ENCODE peak calls at places on chromosomes 6 and 20, in seven cellular contexts. S, R, E, H, V, F and Z are unnamed samples. For H3K27me3 and H3K36me3, the result is how much of the 10 kb centered on the place peaks cover.

GRCh38 chr20:3606021-3606420 is 57.2 kb downstream of the GFRA4 start:
- DNase-seq in F (no peak), R (peak), S (no peak), E (peak), V (no peak), H (peak), Z (no peak)

GRCh38 chr6:46996860-46997641 is 45.1 kb downstream of the ADGRF1 start:
- DNase-seq in H (no peak), V (no peak), E (no peak), F (no peak), S (no peak), R (no peak), Z (no peak)

GRCh38 chr6:38512211-38512610 is 127.5 kb downstream of the BTBD9 start:
- DNase-seq in R (peak), F (no peak), E (no peak), S (no peak), V (no peak), H (no peak), Z (no peak)

GRCh38 chr6:108501559-108501958 is 59.2 kb upstream of the FOXO3 start:
- DNase-seq in R (peak), S (no peak), V (no peak), F (no peak), E (peak), H (peak), Z (peak)

GRCh38 chr6:40791004-40791403 is 203.8 kb upstream of the LRFN2 start:
- DNase-seq in H (no peak), F (no peak), V (no peak), E (no peak), R (peak), S (no peak), Z (no peak)

GRCh38 chr6:82906951-82907350 is 158.7 kb downstream of the UBE3D start:
- DNase-seq in H (peak), S (no peak), R (peak), E (peak), V (no peak), F (no peak), Z (peak)

GRCh38 chr6:135209803-135210202 is 28.7 kb downstream of the MYB start:
- DNase-seq in F (no peak), E (no peak), V (no peak), S (no peak), R (no peak), H (no peak), Z (no peak)

GRCh38 chr6:4017058-4017457 is 61.9 kb downstream of the FAM217A start:
- DNase-seq in F (no peak), S (no peak), R (no peak), V (no peak), E (no peak), H (no peak), Z (no peak)

GRCh38 chr6:2186516-2186915 is 58.9 kb downstream of the GMDS start:
- DNase-seq in E (no peak), V (no peak), R (no peak), S (no peak), F (no peak), H (no peak), Z (no peak)

GRCh38 chr6:125279961-125280360 is 21.8 kb downstream of the HDDC2 start:
- DNase-seq in H (no peak), R (no peak), E (no peak), S (no peak), V (no peak), F (no peak), Z (no peak)

GRCh38 chr6:15586528-15586927 is 76.3 kb downstream of the DTNBP1 start:
- DNase-seq in R (peak), H (no peak), V (no peak), E (no peak), S (no peak), F (no peak), Z (no peak)

GRCh38 chr6:137512768-137513605 is 18.8 kb upstream of the OLIG3 start:
- DNase-seq in R (no peak), S (peak), V (no peak), E (no peak), F (no peak), H (no peak), Z (no peak)

GRCh38 chr6:33164176-33164575 is 28.1 kb downstream of the COL11A2 start:
- DNase-seq in R (no peak), V (no peak), F (peak), S (no peak), E (no peak), H (no peak), Z (no peak)

GRCh38 chr6:34890526-34890910 is 1.5 kb downstream of the ANKS1A start:
- DNase-seq in E (no peak), V (no peak), F (no peak), H (no peak), S (no peak), R (no peak), Z (no peak)

GRCh38 chr6:43497129-43497396 is 13.1 kb downstream of the LRRC73 start:
- DNase-seq in E (no peak), V (no peak), S (no peak), R (no peak), F (no peak), H (no peak), Z (no peak)

GRCh38 chr6:169146536-169146935 is 107.1 kb downstream of the THBS2 start:
- DNase-seq in S (no peak), F (no peak), H (peak), V (no peak), R (no peak), E (no peak), Z (no peak)

GRCh38 chr6:169145991-169146501 is 107.6 kb downstream of the THBS2 start:
- DNase-seq in E (peak), R (peak), F (no peak), S (no peak), H (peak), V (peak), Z (no peak)

GRCh38 chr6:169144356-169144755 is 109.3 kb downstream of the THBS2 start:
- DNase-seq in F (no peak), H (no peak), E (no peak), R (no peak), S (no peak), V (no peak), Z (no peak)

GRCh38 chr6:169141706-169142705 is 111.6 kb downstream of the THBS2 start:
- DNase-seq in V (no peak), F (no peak), R (peak), H (no peak), S (no peak), E (peak), Z (no peak)

DNA sequence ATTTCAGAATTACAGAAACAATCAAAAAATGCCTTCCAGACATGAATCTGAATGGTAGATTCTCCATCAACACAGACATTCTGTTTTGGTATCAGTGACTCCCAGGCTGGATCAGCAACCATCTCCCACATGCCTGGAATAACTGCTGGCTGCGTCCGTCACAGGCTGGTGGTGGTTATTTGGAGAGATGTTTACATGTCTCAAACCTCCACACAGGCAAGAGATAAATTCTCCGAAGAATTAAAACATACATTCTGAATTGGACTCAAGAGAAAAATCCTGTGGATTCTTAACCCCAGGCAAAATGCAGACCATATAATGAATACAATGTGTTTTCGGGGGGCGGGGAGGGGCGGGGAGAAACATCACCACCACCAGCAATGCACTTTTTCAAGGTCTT is 108.2 kb downstream of the THBS2 start:
- DNase-seq in E (peak), H (no peak), V (no peak), F (no peak), R (no peak), S (no peak), Z (no peak)
- H3K27me3 ChIP-seq in E (under half), H (under half), V (under half), F (under half), R (under half), S (under half), Z (under half)

DNA sequence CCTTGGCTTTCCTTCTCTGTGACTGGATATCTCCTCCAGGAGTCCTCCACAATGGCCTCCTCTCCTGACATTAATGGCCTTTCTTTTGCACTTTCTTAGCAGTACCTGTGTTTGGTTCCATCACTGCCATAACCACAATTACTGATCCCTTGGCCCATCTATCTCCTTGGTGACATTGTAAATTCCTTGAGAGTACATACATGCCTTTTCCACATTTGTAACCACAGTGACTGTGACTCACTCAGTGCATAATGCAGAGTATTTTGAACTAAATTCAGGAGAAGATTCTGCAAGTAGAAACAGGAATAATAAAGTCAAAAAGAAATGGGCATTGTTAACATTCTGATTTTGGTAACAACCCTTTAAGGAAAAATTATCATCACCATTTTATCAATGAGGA is 197.2 kb upstream of the SOX4 start:
- DNase-seq in V (no peak), S (no peak), H (peak), F (no peak), E (peak), R (peak), Z (no peak)
- H3K36me3 ChIP-seq in V (under half), S (under half), H (under half), F (under half), E (under half), R (under half), Z (under half)

GRCh38 chr20:44784688-44785087 is 25.7 kb downstream of the RIMS4 start:
- DNase-seq in H (no peak), V (no peak), R (no peak), S (no peak), F (no peak), E (no peak), Z (no peak)
- H3K27me3 ChIP-seq in H (under half), V (under half), R (under half), S (under half), F (under half), E (under half), Z (under half)

GRCh38 chr20:63705232-63706026 is 2.3 kb downstream of the ARFRP1 start:
- DNase-seq in S (no peak), R (no peak), V (no peak), E (no peak), H (no peak), F (no peak), Z (no peak)

GRCh38 chr20:63706027-63706695 is 1.6 kb downstream of the ARFRP1 start:
- DNase-seq in E (no peak), V (no peak), H (no peak), R (no peak), F (no peak), S (no peak), Z (no peak)

GRCh38 chr20:63703976-63704748 is 3.6 kb downstream of the ARFRP1 start:
- DNase-seq in H (no peak), V (no peak), S (no peak), F (peak), R (no peak), E (no peak), Z (no peak)

GRCh38 chr20:63703471-63703975 is 4.3 kb downstream of the ARFRP1 start:
- DNase-seq in S (no peak), V (no peak), H (no peak), E (no peak), R (no peak), F (peak), Z (no peak)

GRCh38 chr20:63704749-63705117 is 3.0 kb downstream of the ARFRP1 start:
- DNase-seq in F (peak), V (no peak), E (no peak), S (no peak), R (no peak), H (no peak), Z (no peak)
- H3K36me3 ChIP-seq in F (under half), V (under half), E (under half), S (under half), R (under half), H (under half), Z (half or more)